ENCODE peak calls at places on chromosome 21, in seven cellular contexts. G is vagina, X is transverse colon, Z is GM12891, T is GM12892, M is breast epithelium, Y is HL-60. Q is an unnamed sample.

GRCh38 chr21:33434770-33435360 is 31.7 kb downstream of the IFNGR2 start:
- DNase-seq in Z (peak; percentile 53), X (no peak), Y (peak; percentile 51), M (no peak), G (no peak), T (peak; percentile 71), Q (no peak)

GRCh38 chr21:33817663-33818433 is 97.8 kb downstream of the ATP5PO start:
- DNase-seq in G (no peak), T (no peak), Y (peak; percentile 7), X (no peak), M (no peak), Z (no peak), Q (no peak)

GRCh38 chr21:36288651-36289243 is 31.2 kb upstream of the MORC3 start:
- DNase-seq in T (no peak), M (no peak), X (no peak), G (no peak), Z (no peak), Y (no peak), Q (no peak)

GRCh38 chr21:28801906-28802305 is 190.8 kb downstream of the LTN1 start:
- DNase-seq in G (no peak), Y (no peak), X (no peak), M (no peak), T (no peak), Z (no peak), Q (no peak)

GRCh38 chr21:27315373-27315772 is 348.5 kb upstream of the ADAMTS5 start:
- DNase-seq in X (no peak), G (no peak), Y (no peak), T (no peak), Z (no peak), M (no peak), Q (no peak)

GRCh38 chr21:41783476-41784150 is 16.8 kb upstream of the RIPK4 start:
- DNase-seq in M (no peak), X (peak; percentile 85), Y (peak; percentile 52), G (no peak), T (no peak), Z (no peak), Q (peak; percentile 93)

GRCh38 chr21:33961061-33961460 is 45.5 kb upstream of the ATP5PO start:
- DNase-seq in G (peak; percentile 9), X (no peak), T (no peak), M (no peak), Z (no peak), Y (no peak), Q (no peak)

GRCh38 chr21:41947596-41948403 is 6.0 kb downstream of the C2CD2 start:
- DNase-seq in X (no peak), G (no peak), T (no peak), M (no peak), Z (no peak), Y (no peak), Q (no peak)

GRCh38 chr21:41802684-41803083 is 35.8 kb upstream of the RIPK4 start:
- DNase-seq in Y (peak; percentile 31), Z (no peak), X (peak; percentile 26), G (no peak), T (no peak), M (peak; percentile 79), Q (no peak)

GRCh38 chr21:15992171-15992570 is 262.4 kb downstream of the USP25 start:
- DNase-seq in Y (no peak), G (no peak), Z (no peak), T (no peak), M (no peak), X (no peak), Q (no peak)

GRCh38 chr21:39350094-39351006 is 1.5 kb upstream of the HMGN1 start:
- DNase-seq in M (no peak), G (no peak), X (no peak), Y (peak; percentile 33), Z (no peak), T (no peak), Q (no peak)

GRCh38 chr21:46634966-46635323 is 529 bp upstream of the PRMT2 start:
- DNase-seq in Y (peak; percentile 83), Z (no peak), M (peak; percentile 67), T (no peak), X (no peak), G (no peak), Q (peak; percentile 69)

GRCh38 chr21:26756491-26757159 is 88.6 kb downstream of the ADAMTS1 start:
- DNase-seq in Y (no peak), Z (no peak), G (no peak), M (no peak), T (no peak), X (no peak), Q (no peak)

GRCh38 chr21:46229133-46229922 is 754 bp upstream of the LSS start:
- DNase-seq in G (no peak), T (peak; percentile 59), X (no peak), Z (peak; percentile 53), M (no peak), Y (peak; percentile 5), Q (no peak)

GRCh38 chr21:33059319-33059894 is 10.5 kb upstream of the OLIG1 start:
- DNase-seq in G (no peak), M (no peak), Y (peak; percentile 99), X (no peak), Z (no peak), T (no peak), Q (no peak)

GRCh38 chr21:42059721-42060120 is 11.4 kb upstream of the UMODL1 start:
- DNase-seq in G (no peak), X (no peak), Y (no peak), T (no peak), Z (no peak), M (no peak), Q (no peak)

GRCh38 chr21:40120944-40121575 is 253.8 kb downstream of the PCP4 start:
- DNase-seq in Y (no peak), G (no peak), T (no peak), X (no peak), M (no peak), Z (no peak), Q (no peak)

GRCh38 chr21:15236111-15236510 is 171.3 kb upstream of the NRIP1 start:
- DNase-seq in Z (no peak), X (no peak), T (no peak), M (no peak), G (no peak), Y (no peak), Q (no peak)

GRCh38 chr21:45535341-45536081 is 6.7 kb downstream of the SLC19A1 start:
- DNase-seq in M (no peak), Y (peak; percentile 94), X (peak; percentile 21), G (no peak), T (no peak), Z (no peak), Q (no peak)

GRCh38 chr21:23743821-23744220 is 1863.5 kb downstream of the MRPL39 start:
- DNase-seq in Y (peak; percentile 28), T (no peak), X (no peak), Z (no peak), G (no peak), M (no peak), Q (no peak)

GRCh38 chr21:14945176-14945575 is 119.6 kb downstream of the NRIP1 start:
- DNase-seq in G (no peak), M (no peak), Y (no peak), X (no peak), T (no peak), Z (no peak), Q (no peak)

GRCh38 chr21:43827015-43827611 is 37.7 kb downstream of the RRP1 start:
- DNase-seq in X (no peak), Y (no peak), Z (no peak), G (no peak), T (no peak), M (no peak), Q (no peak)
- TF ChIP-seq POLR2AphosphoS5 in X (no peak), Y (no peak), Z (no peak), G (no peak), T (no peak), M (no peak), Q (no peak)

DNA sequence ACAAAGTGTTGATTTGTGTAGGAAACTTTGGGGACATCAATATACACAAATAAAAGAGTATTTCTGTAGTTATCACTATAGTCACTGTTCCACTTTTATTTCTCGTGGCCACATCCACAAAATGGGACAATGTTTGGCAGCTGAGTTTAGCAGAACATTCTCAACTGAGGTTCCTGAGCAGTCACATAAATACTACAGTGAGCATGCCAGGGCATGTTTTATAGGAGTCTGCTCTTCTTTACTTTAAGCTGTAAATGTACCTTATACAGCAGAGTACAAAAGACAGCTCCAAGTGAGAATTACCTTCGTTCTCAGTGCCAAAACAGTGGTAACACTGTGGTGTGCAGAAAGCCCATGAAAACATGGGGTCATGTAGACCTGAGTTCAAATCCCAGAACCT is 5.0 kb downstream of the BTG3 start:
- DNase-seq in G (no peak), T (no peak), M (no peak), Y (no peak), X (no peak), Z (no peak), Q (no peak)
- TF ChIP-seq POLR2AphosphoS5 in G (no peak), T (no peak), M (no peak), Y (no peak), X (peak; percentile 45), Z (no peak), Q (no peak)

GRCh38 chr21:44375686-44376320 is 22.4 kb downstream of the TRPM2 start:
- DNase-seq in Y (no peak), T (no peak), X (no peak), G (no peak), Z (no peak), M (no peak), Q (no peak)

GRCh38 chr21:44374601-44375280 is 21.3 kb downstream of the TRPM2 start:
- DNase-seq in Z (no peak), X (no peak), G (no peak), Y (no peak), M (no peak), T (no peak), Q (no peak)

GRCh38 chr21:44377201-44377921 is 23.9 kb downstream of the TRPM2 start:
- DNase-seq in T (no peak), G (no peak), X (no peak), Z (no peak), Y (no peak), M (no peak), Q (no peak)

GRCh38 chr21:44376606-44377005 is 23.2 kb downstream of the TRPM2 start:
- DNase-seq in T (no peak), X (no peak), Z (no peak), M (no peak), Y (no peak), G (no peak), Q (no peak)

DNA sequence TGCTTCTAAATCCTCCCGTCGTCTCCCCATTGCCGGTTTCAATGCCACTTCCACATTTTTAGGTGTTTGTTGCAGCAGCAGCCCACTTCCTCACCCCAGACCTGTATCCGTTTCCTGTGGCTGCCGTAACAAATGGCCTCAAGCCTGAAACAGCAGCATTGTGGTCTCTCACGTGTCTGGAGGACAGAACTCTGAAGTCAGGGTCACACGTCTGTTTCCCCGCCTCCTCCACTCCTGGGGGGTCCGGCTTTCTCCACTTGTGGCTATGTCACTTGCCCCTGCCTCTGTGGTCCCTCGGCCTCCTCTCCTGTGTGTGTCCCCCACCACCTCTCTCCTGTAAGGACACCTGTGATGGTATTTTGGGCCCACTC is 21.8 kb downstream of the TRPM2 start:
- DNase-seq in G (no peak), Z (no peak), Y (peak; percentile 96), M (no peak), T (no peak), X (peak; percentile 55), Q (no peak)
- TF ChIP-seq POLR2AphosphoS5 in G (no peak), Z (no peak), Y (peak; percentile 99), M (no peak), T (no peak), X (no peak), Q (no peak)

DNA sequence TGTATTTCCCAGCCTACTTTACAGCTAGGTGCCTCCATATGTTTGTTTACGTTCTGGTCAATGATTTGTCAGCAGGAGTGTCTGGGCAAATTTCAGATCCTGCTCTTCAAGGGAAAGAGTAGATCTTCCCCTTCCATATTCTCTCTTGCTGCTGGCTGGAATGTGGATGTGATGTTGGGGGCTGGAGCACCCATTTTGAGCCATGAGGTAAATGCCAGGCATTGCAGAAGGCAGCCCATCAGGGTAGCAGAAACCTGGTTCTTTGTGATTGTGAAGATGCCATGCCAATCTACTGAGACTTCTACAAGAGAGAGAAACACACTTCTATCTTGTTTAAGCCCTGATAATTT is 25.1 kb downstream of the RUNX1 start:
- DNase-seq in G (no peak), T (no peak), Y (no peak), M (no peak), Z (no peak), X (no peak), Q (no peak)
- TF ChIP-seq POLR2AphosphoS5 in G (no peak), T (no peak), Y (no peak), M (no peak), Z (no peak), X (no peak), Q (no peak)